ENCODE peak calls at places on chromosomes 7 and 10, in nine cellular contexts. H is EH, E is NCI-H345, S is endothelial cell of umbilical vein, L is ELR, N is NAMALWA, A is ascending aorta, M is neural progenitor cell, V is iPS-NIHi11. Q is an unnamed sample.

GRCh38 chr7:102106625-102107024 is 180.0 kb upstream of the SH2B2 start:
- DNase-seq in H (no peak), E (no peak), S (no peak), L (no peak), N (no peak), A (no peak), M (no peak), V (no peak), Q (no peak)

GRCh38 chr7:140389445-140389844 is 8.9 kb downstream of the SLC37A3 start:
- DNase-seq in H (no peak), E (no peak), S (no peak), L (no peak), N (no peak), A (no peak), M (no peak), V (no peak), Q (no peak)

GRCh38 chr10:64630534-64630933 is 1109.3 kb downstream of the REEP3 start:
- DNase-seq in H (no peak), E (no peak), S (no peak), L (no peak), N (no peak), A (no peak), M (peak), V (no peak), Q (no peak)

GRCh38 chr10:24723788-24724380 is at the start of gene ARHGAP21:
- DNase-seq in H (peak), E (peak), S (peak), L (peak), N (peak), A (no peak), M (peak), V (peak), Q (peak)

GRCh38 chr10:8037199-8037801 is 17.2 kb upstream of the GATA3 start:
- DNase-seq in H (no peak), E (no peak), S (no peak), L (no peak), N (no peak), A (no peak), M (peak), V (no peak), Q (no peak)

GRCh38 chr7:139691253-139691781 is 86.5 kb downstream of the HIPK2 start:
- DNase-seq in H (no peak), E (no peak), S (no peak), L (no peak), N (no peak), A (no peak), M (no peak), V (no peak), Q (no peak)

GRCh38 chr10:70976063-70976462 is 87.7 kb upstream of the PCBD1 start:
- DNase-seq in H (no peak), E (no peak), S (no peak), L (no peak), N (no peak), A (no peak), M (no peak), V (no peak), Q (no peak)

GRCh38 chr10:80356563-80356999 is at the start of the genes DYDC1 and DYDC2:
- DNase-seq in H (peak), E (peak), S (no peak), L (no peak), N (no peak), A (no peak), M (peak), V (peak), Q (no peak)

GRCh38 chr7:123415625-123416024 is 118.8 kb downstream of the IQUB start:
- DNase-seq in H (no peak), E (no peak), S (no peak), L (no peak), N (no peak), A (no peak), M (no peak), V (no peak), Q (peak)

GRCh38 chr10:109996225-109996624 is 11.6 kb upstream of the ADD3 start:
- DNase-seq in H (peak), E (no peak), S (no peak), L (no peak), N (peak), A (no peak), M (no peak), V (no peak), Q (peak)

GRCh38 chr10:31549936-31550335 is 230.9 kb downstream of the ZEB1 start:
- DNase-seq in H (peak), E (no peak), S (no peak), L (no peak), N (no peak), A (no peak), M (no peak), V (no peak), Q (no peak)

GRCh38 chr10:117492504-117492903 is 50.0 kb upstream of the EMX2 start:
- DNase-seq in H (no peak), E (no peak), S (no peak), L (no peak), N (no peak), A (no peak), M (no peak), V (no peak), Q (no peak)

GRCh38 chr10:12129222-12130111 is at the start of gene SEC61A2:
- DNase-seq in H (peak), E (peak), S (peak), L (peak), N (peak), A (peak), M (peak), V (peak), Q (peak)

GRCh38 chr7:68998136-68998535 is 600.1 kb upstream of the AUTS2 start:
- DNase-seq in H (no peak), E (no peak), S (no peak), L (no peak), N (no peak), A (no peak), M (no peak), V (no peak), Q (no peak)

GRCh38 chr7:33882040-33882800 is 23.1 kb upstream of the BMPER start:
- DNase-seq in H (no peak), E (no peak), S (no peak), L (no peak), N (no peak), A (no peak), M (no peak), V (no peak), Q (no peak)

GRCh38 chr10:122301055-122301810 is 30.1 kb downstream of the BTBD16 start:
- DNase-seq in H (peak), E (no peak), S (peak), L (peak), N (no peak), A (no peak), M (no peak), V (no peak), Q (peak)

GRCh38 chr7:106914018-106914607 is 49.0 kb downstream of the PIK3CG start:
- DNase-seq in H (no peak), E (no peak), S (no peak), L (no peak), N (no peak), A (no peak), M (no peak), V (no peak), Q (peak)

GRCh38 chr7:32319019-32319382 is 171.2 kb downstream of the LSM5 start:
- DNase-seq in H (no peak), E (no peak), S (no peak), L (no peak), N (no peak), A (no peak), M (no peak), V (no peak), Q (no peak)

GRCh38 chr7:29413511-29414178 is 150.0 kb upstream of the PRR15 start:
- DNase-seq in H (no peak), E (no peak), S (no peak), L (no peak), N (no peak), A (no peak), M (no peak), V (no peak), Q (no peak)

GRCh38 chr7:147014596-147014995 is 898.0 kb downstream of the CNTNAP2 start:
- DNase-seq in H (no peak), E (no peak), S (no peak), L (peak), N (no peak), A (no peak), M (peak), V (no peak), Q (no peak)

GRCh38 chr10:124557167-124557566 is 95.5 kb downstream of the LHPP start:
- DNase-seq in H (no peak), E (no peak), S (no peak), L (no peak), N (no peak), A (no peak), M (no peak), V (no peak), Q (no peak)

GRCh38 chr10:83897626-83898025 is 241.7 kb upstream of the GHITM start:
- DNase-seq in H (no peak), E (no peak), S (no peak), L (no peak), N (no peak), A (no peak), M (no peak), V (no peak), Q (no peak)

GRCh38 chr7:101832681-101833375 is 15.4 kb downstream of the CUX1 start:
- DNase-seq in H (no peak), E (no peak), S (no peak), L (no peak), N (no peak), A (no peak), M (no peak), V (no peak), Q (no peak)

GRCh38 chr10:31263903-31264302 is 55.1 kb upstream of the ZEB1 start:
- DNase-seq in H (no peak), E (no peak), S (no peak), L (peak), N (no peak), A (no peak), M (no peak), V (no peak), Q (no peak)

GRCh38 chr7:126700807-126701604 is 551.7 kb downstream of the GRM8 start:
- DNase-seq in H (peak), E (peak), S (peak), L (peak), N (peak), A (peak), M (peak), V (peak), Q (peak)

GRCh38 chr7:46076527-46076926 is 155.5 kb upstream of the IGFBP3 start:
- DNase-seq in H (no peak), E (no peak), S (no peak), L (no peak), N (no peak), A (no peak), M (no peak), V (no peak), Q (no peak)

GRCh38 chr7:117053407-117053806 is 100.1 kb downstream of the ST7 start:
- DNase-seq in H (peak), E (no peak), S (no peak), L (no peak), N (no peak), A (no peak), M (no peak), V (no peak), Q (no peak)

GRCh38 chr7:50304158-50304910 is at the start of gene IKZF1:
- DNase-seq in H (no peak), E (peak), S (no peak), L (no peak), N (peak), A (peak), M (peak), V (peak), Q (peak)

GRCh38 chr7:20005081-20005480 is 212.1 kb downstream of the MACC1 start:
- DNase-seq in H (no peak), E (no peak), S (no peak), L (no peak), N (no peak), A (no peak), M (no peak), V (no peak), Q (no peak)

GRCh38 chr7:156989766-156990535 is 20.5 kb downstream of the MNX1 start:
- DNase-seq in H (no peak), E (no peak), S (no peak), L (no peak), N (no peak), A (no peak), M (no peak), V (no peak), Q (no peak)

GRCh38 chr7:16795624-16796023 is 9.2 kb downstream of the AGR2 start:
- DNase-seq in H (no peak), E (peak), S (no peak), L (no peak), N (no peak), A (no peak), M (no peak), V (no peak), Q (no peak)

GRCh38 chr7:69038915-69039314 is 559.4 kb upstream of the AUTS2 start:
- DNase-seq in H (no peak), E (no peak), S (no peak), L (no peak), N (no peak), A (no peak), M (no peak), V (no peak), Q (no peak)

Q was measured in MV-4-11.